ENCODE peak calls at places on chromosomes 5 and 9, in seven cellular contexts. E is transverse colon, T is endothelial cell of umbilical vein, A is heart left ventricle, D is stomach, G is uterus, B is testis. X is an unnamed sample.

GRCh38 chr5:158589939-158590338 is 509.8 kb downstream of the EBF1 start:
- DNase-seq in D (no peak), A (no peak), E (no peak), G (no peak), T (no peak), B (no peak), X (no peak)

GRCh38 chr5:135214897-135215616 is 181.0 kb upstream of the PITX1 start:
- DNase-seq in E (no peak), A (no peak), G (no peak), T (no peak), D (peak; percentile 21), B (no peak), X (no peak)

GRCh38 chr5:71748360-71748759 is 29.3 kb downstream of the CARTPT start:
- DNase-seq in G (no peak), A (no peak), D (peak; percentile 97), E (peak; percentile 92), T (no peak), B (peak; percentile 79), X (no peak)

GRCh38 chr5:172005708-172006377 is 595 bp downstream of the FBXW11 start:
- DNase-seq in A (peak; percentile 32), D (peak; percentile 38), G (peak; percentile 35), B (peak; percentile 45), E (peak; percentile 37), T (peak; percentile 46), X (peak; percentile 65)

GRCh38 chr9:135216666-135217431 is 129.4 kb downstream of the OLFM1 start:
- DNase-seq in D (no peak), T (no peak), A (no peak), G (no peak), E (no peak), B (no peak), X (no peak)

GRCh38 chr5:9340095-9340494 is 205.8 kb downstream of the SEMA5A start:
- DNase-seq in T (no peak), A (no peak), G (no peak), D (no peak), B (no peak), E (no peak), X (no peak)

GRCh38 chr5:124908603-124909451 is 162.4 kb upstream of the ZNF608 start:
- DNase-seq in B (no peak), A (no peak), G (no peak), T (peak; percentile 77), D (peak; percentile 52), E (no peak), X (no peak)

GRCh38 chr5:123107343-123108240 is 18.6 kb downstream of the PRDM6 start:
- DNase-seq in D (no peak), B (no peak), T (no peak), E (no peak), G (no peak), A (no peak), X (no peak)

GRCh38 chr5:125612356-125613149 is 810.7 kb upstream of the GRAMD2B start:
- DNase-seq in D (no peak), G (no peak), E (no peak), B (peak; percentile 14), T (peak; percentile 65), A (no peak), X (no peak)

GRCh38 chr5:154394328-154394727 is 51.5 kb upstream of the SAP30L start:
- DNase-seq in E (peak; percentile 65), A (no peak), G (no peak), T (no peak), D (no peak), B (no peak), X (peak; percentile 32)

GRCh38 chr9:2427016-2427891 is 194.3 kb upstream of the VLDLR start:
- DNase-seq in T (no peak), B (no peak), G (no peak), D (peak; percentile 70), E (no peak), A (no peak), X (no peak)

GRCh38 chr5:72137826-72138409 is 30.6 kb downstream of the MAP1B start:
- DNase-seq in E (no peak), G (no peak), A (no peak), B (no peak), D (no peak), T (peak; percentile 51), X (peak; percentile 37)

GRCh38 chr5:142925795-142926194 is 155.6 kb downstream of the ARHGAP26 start:
- DNase-seq in E (no peak), A (peak; percentile 38), B (no peak), D (no peak), G (no peak), T (peak; percentile 91), X (no peak)

GRCh38 chr9:117704024-117704575 is at the start of gene TLR4:
- DNase-seq in T (peak; percentile 99), A (peak; percentile 74), B (peak; percentile 59), G (peak; percentile 39), D (peak; percentile 54), E (peak; percentile 71), X (no peak)
- TF ChIP-seq POLR2A in T (peak; percentile 77), A (no peak), B (no peak), G (peak; percentile 16), D (no peak), E (peak; percentile 78), X (no peak)

DNA sequence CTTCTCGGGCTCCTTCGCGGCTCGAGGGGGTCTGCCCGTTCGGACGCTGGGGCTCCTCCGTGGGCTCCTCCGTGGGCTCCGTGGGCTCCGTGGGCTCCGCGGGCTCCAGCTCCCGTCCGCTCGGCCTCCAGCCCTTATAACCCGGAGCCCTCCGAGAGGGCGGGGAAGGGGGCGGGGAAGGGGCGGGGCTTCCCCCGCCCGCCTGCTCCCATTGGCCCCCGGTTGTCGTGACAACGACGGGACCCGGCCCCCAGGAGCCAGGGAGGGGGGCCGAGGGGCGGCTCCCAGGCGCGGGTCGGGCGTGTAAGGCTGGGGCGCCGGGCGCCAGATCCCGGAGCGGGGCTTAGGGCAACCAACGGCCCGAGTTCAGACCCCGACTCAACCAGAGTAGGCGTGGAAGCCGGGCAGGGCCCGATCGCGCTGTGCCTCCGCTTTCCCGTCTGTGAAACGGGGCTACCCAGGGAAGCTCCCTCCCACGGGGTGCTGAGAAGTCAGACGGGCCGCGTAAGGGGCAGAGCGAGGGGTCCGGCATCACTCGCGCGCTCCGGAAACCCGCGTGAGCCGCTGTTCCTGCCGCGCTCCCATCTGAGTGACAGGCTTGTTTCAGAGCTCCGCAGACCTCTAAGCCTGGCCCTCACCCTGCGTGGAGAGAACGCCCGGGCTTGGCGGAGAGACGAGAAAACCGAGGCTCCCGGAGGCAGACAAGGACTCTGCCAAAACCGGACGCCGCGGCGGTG is at the start of gene GFPT2:
- DNase-seq in E (peak; percentile 74), G (peak; percentile 92), A (peak; percentile 82), B (peak; percentile 90), T (peak; percentile 65), D (peak; percentile 71), X (peak; percentile 59)
- TF ChIP-seq POLR2A in E (no peak), G (peak; percentile 55), A (no peak), B (no peak), T (no peak), D (no peak), X (no peak)

GRCh38 chr5:179699640-179700298 is 1.0 kb downstream of the CANX start:
- DNase-seq in T (peak; percentile 60), E (peak; percentile 27), D (no peak), G (no peak), A (no peak), B (peak; percentile 46), X (peak; percentile 74)
- TF ChIP-seq POLR2A in T (no peak), E (no peak), D (no peak), G (no peak), A (no peak), B (no peak), X (peak; percentile 44)

DNA sequence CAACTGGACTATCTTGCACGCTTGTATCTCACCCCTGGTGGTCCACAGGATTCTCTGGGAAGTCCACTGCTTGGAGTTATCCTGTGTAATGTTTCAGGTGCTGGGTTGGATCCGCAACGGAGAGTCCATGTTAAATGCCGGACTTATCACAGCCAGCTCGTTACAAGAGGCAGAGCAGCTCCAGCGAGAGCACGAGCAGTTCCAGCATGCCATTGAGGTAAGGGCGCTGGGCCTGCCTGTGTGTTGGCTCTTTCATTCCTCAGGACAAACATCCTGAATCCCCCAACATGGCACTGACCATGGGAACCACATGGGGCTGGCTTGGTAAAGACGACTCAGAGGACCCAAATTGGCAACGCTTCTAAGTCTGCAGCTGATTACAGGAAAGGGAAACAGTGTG is 214.8 kb upstream of the OTULINL start:
- DNase-seq in E (no peak), B (no peak), D (no peak), A (no peak), T (no peak), G (no peak), X (no peak)
- TF ChIP-seq POLR2A in E (no peak), B (no peak), D (no peak), A (no peak), T (no peak), G (no peak), X (no peak)

DNA sequence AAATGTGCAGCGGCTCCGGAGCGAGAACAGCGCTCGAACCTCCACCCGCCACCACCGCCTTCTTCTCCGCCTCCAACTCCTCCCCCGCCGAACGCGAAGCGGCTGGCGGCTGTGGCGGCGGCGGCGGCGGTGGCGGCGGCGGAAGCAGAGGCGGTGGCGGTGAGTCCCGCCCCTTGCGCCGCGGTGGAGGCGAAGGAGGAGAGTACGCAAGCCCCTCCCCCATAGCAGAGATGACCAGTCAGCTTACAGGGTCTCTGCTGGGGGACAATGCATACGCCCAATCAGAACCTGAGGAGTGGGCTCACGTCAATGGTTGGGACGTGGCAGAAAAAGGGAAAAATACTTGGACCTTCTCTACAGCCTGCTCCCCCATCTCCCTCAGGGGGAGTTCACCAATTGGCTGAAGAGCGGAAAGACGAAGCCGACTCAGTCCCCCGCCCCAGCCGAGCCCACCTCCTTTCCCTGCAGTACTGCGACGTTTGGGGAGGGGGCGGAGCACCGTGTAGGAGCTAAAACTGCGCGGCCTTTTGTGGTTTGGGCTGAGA is at the start of gene PJA2:
- DNase-seq in D (peak; percentile 97), B (peak; percentile 99), G (peak; percentile 99), T (peak; percentile 100), E (peak; percentile 98), A (peak; percentile 99), X (peak; percentile 98)
- TF ChIP-seq POLR2A in D (peak; percentile 72), B (peak; percentile 59), G (peak; percentile 89), T (peak; percentile 49), E (peak; percentile 89), A (no peak), X (peak; percentile 41)

X was measured in erythroblast.